ENCODE peak calls at places on chromosomes 6 and 20, in nine cellular contexts. H is effector memory CD4-positive, alpha-beta T cell; D is cardiac muscle cell; N is stimulated activated naive CD4-positive, alpha-beta T cell; Y is right lobe of liver; K is NCI-H774; O is heart left ventricle; V is HEK293T; L is iPS DF 6.9. T is an unnamed sample.
A peak's percentile ranks its signal among the peaks of the same experiment; 100 is the strongest.

GRCh38 chr20:62097881-62098407 is 24.3 kb upstream of the LSM14B start:
- DNase-seq in K (no peak), D (no peak), N (no peak), L (no peak), O (no peak), H (no peak), V (no peak), Y (no peak), T (no peak)

GRCh38 chr6:5950448-5950847 is 56.3 kb downstream of the NRN1 start:
- DNase-seq in Y (no peak), H (no peak), L (peak; percentile 41), D (peak; percentile 10), O (peak; percentile 24), N (no peak), V (peak; percentile 59), K (no peak), T (peak; percentile 21)

GRCh38 chr20:41094656-41095055 is 42.7 kb upstream of the PLCG1 start:
- DNase-seq in L (no peak), D (no peak), K (no peak), O (no peak), V (no peak), N (no peak), Y (no peak), H (no peak), T (no peak)

GRCh38 chr6:154989457-154989856 is 5.7 kb upstream of the TIAM2 start:
- DNase-seq in O (no peak), N (no peak), L (no peak), H (no peak), K (no peak), Y (no peak), V (no peak), D (no peak), T (no peak)

GRCh38 chr6:34288581-34288980 is 39.8 kb upstream of the SMIM29 start:
- DNase-seq in K (no peak), H (no peak), N (no peak), L (no peak), Y (no peak), D (no peak), O (no peak), V (no peak), T (no peak)

GRCh38 chr6:84156306-84156705 is 71.1 kb downstream of the CEP162 start:
- DNase-seq in Y (no peak), H (no peak), L (no peak), V (no peak), K (no peak), N (no peak), D (no peak), O (no peak), T (no peak)

GRCh38 chr6:89562114-89562815 is 76.3 kb downstream of the LYRM2 start:
- DNase-seq in K (no peak), D (no peak), V (no peak), O (no peak), N (no peak), H (no peak), L (no peak), Y (no peak), T (no peak)

GRCh38 chr6:81169166-81169565 is 583.3 kb downstream of the TENT5A start:
- DNase-seq in Y (no peak), O (no peak), N (no peak), L (no peak), V (no peak), K (no peak), H (no peak), D (no peak), T (no peak)

GRCh38 chr6:132392792-132393191 is 8.5 kb downstream of the MOXD1 start:
- DNase-seq in Y (no peak), L (no peak), D (no peak), N (no peak), H (no peak), O (no peak), V (no peak), K (no peak), T (no peak)

GRCh38 chr20:57074386-57074785 is 192.1 kb downstream of the BMP7 start:
- DNase-seq in D (no peak), L (no peak), K (no peak), N (no peak), V (no peak), H (no peak), Y (no peak), O (no peak), T (no peak)

GRCh38 chr6:154815938-154816820 is 83.0 kb downstream of the SCAF8 start:
- DNase-seq in N (no peak), H (no peak), K (no peak), D (no peak), Y (no peak), V (no peak), L (no peak), O (no peak), T (no peak)

GRCh38 chr6:105831321-105831720 is 254.8 kb upstream of the PRDM1 start:
- DNase-seq in L (no peak), N (no peak), D (no peak), H (no peak), V (no peak), Y (no peak), K (no peak), O (no peak), T (no peak)

GRCh38 chr6:105522626-105523322 is 119.9 kb upstream of the PREP start:
- DNase-seq in Y (no peak), L (no peak), D (no peak), K (no peak), N (no peak), V (no peak), O (no peak), H (no peak), T (no peak)